ENCODE peak calls at places on chromosomes 12 and 14, in eight cellular contexts. Y, S, Z, C, R, H, I and M are unnamed samples. For H3K4me1, the result is how much of the 10 kb centered on the place peaks cover.

GRCh38 chr12:122333142-122334087 is 67.1 kb upstream of the VPS33A start:
- DNase-seq in Y (no peak), S (no peak), Z (no peak), C (no peak), R (no peak), H (no peak), I (no peak), M (no peak)

GRCh38 chr12:51922762-51923505 is 15.6 kb downstream of the ACVRL1 start:
- DNase-seq in Y (peak), S (peak), Z (no peak), C (peak), R (no peak), H (no peak), I (peak), M (peak)

GRCh38 chr12:2256915-2257314 is 204.1 kb downstream of the CACNA1C start:
- DNase-seq in Y (no peak), S (no peak), Z (no peak), C (no peak), R (no peak), H (no peak), I (no peak), M (no peak)

GRCh38 chr14:101781240-101782061 is 19.9 kb downstream of the PPP2R5C start:
- DNase-seq in Y (peak), S (no peak), Z (peak), C (peak), R (peak), H (no peak), I (no peak), M (no peak)

GRCh38 chr14:90991690-90992443 is 68.6 kb downstream of the RPS6KA5 start:
- DNase-seq in Y (no peak), S (no peak), Z (no peak), C (no peak), R (no peak), H (no peak), I (no peak), M (no peak)

GRCh38 chr12:69527506-69528272 is 57.5 kb downstream of the FRS2 start:
- DNase-seq in Y (no peak), S (no peak), Z (no peak), C (no peak), R (no peak), H (no peak), I (no peak), M (no peak)

GRCh38 chr12:19423531-19423930 is 15.8 kb upstream of the AEBP2 start:
- DNase-seq in Y (no peak), S (no peak), Z (no peak), C (no peak), R (no peak), H (no peak), I (no peak), M (no peak)

GRCh38 chr12:86666311-86666710 is 410.1 kb upstream of the MGAT4C start:
- DNase-seq in Y (no peak), S (no peak), Z (no peak), C (no peak), R (no peak), H (no peak), I (no peak), M (no peak)

GRCh38 chr12:79083181-79083580 is 218.6 kb downstream of the SYT1 start:
- DNase-seq in Y (no peak), S (no peak), Z (no peak), C (peak), R (no peak), H (no peak), I (no peak), M (no peak)

GRCh38 chr12:19856389-19856788 is 417.1 kb downstream of the AEBP2 start:
- DNase-seq in Y (no peak), S (no peak), Z (no peak), C (no peak), R (no peak), H (no peak), I (no peak), M (no peak)

GRCh38 chr12:3281588-3282150 is 204.5 kb downstream of the TSPAN9 start:
- DNase-seq in Y (no peak), S (no peak), Z (peak), C (no peak), R (no peak), H (no peak), I (no peak), M (no peak)
- H3K4me3 ChIP-seq in Y (no peak), S (no peak), Z (no peak), C (no peak), R (no peak), H (no peak), I (no peak), M (no peak)

GRCh38 chr14:74616996-74617700 is 5.1 kb upstream of the LTBP2 start:
- DNase-seq in Y (no peak), S (no peak), Z (no peak), C (peak), R (no peak), H (no peak), I (no peak), M (no peak)
- H3K4me1 ChIP-seq in Y (half or more), S (half or more), Z (half or more), C (under half), R (under half), H (under half), I (half or more), M (under half)

GRCh38 chr12:101280006-101280505 is at the start of gene UTP20:
- DNase-seq in Y (peak), S (peak), Z (peak), C (peak), R (peak), H (peak), I (peak), M (peak)
- H3K4me3 ChIP-seq in Y (peak), S (peak), Z (peak), C (peak), R (peak), H (peak), I (peak), M (peak)

GRCh38 chr14:61495809-61496208 is 174.4 kb downstream of the PRKCH start:
- DNase-seq in Y (no peak), S (no peak), Z (no peak), C (no peak), R (no peak), H (no peak), I (no peak), M (no peak)

GRCh38 chr14:61500046-61500445 is 178.7 kb downstream of the PRKCH start:
- DNase-seq in Y (no peak), S (no peak), Z (no peak), C (no peak), R (no peak), H (no peak), I (no peak), M (no peak)

GRCh38 chr14:61501714-61502458 is 180.5 kb downstream of the PRKCH start:
- DNase-seq in Y (no peak), S (no peak), Z (no peak), C (no peak), R (no peak), H (no peak), I (no peak), M (no peak)

GRCh38 chr14:61498811-61499210 is 177.4 kb downstream of the PRKCH start:
- DNase-seq in Y (no peak), S (no peak), Z (no peak), C (no peak), R (no peak), H (no peak), I (no peak), M (no peak)

GRCh38 chr14:61498303-61498702 is 176.9 kb downstream of the PRKCH start:
- DNase-seq in Y (no peak), S (no peak), Z (no peak), C (no peak), R (no peak), H (no peak), I (no peak), M (no peak)
- H3K4me1 ChIP-seq in Y (under half), S (under half), Z (under half), C (under half), R (half or more), H (under half), I (under half), M (under half)

DNA sequence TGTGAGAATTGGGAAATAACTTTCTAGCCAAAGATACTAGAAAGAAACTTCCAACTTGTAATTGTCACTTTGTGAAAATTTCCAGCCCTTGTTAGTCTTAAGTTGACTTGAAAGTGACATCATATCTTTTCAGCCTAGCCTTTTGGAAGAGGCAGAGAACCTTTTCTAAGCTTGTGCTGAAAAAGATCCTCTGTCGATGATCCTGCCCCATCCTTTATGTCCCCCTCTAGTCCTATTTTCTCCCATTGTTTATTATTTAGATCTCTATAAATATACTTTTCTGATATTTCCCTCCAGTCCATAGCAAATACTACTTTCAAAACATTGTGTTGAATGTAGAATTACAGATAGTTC is 2.8 kb downstream of the CHST11 start:
- DNase-seq in Y (no peak), S (no peak), Z (no peak), C (no peak), R (no peak), H (no peak), I (no peak), M (no peak)
- H3K4me3 ChIP-seq in Y (no peak), S (peak), Z (no peak), C (no peak), R (peak), H (peak), I (peak), M (no peak)

GRCh38 chr14:24332094-24332983 is 2.5 kb downstream of the ADCY4 start:
- DNase-seq in Y (peak), S (peak), Z (peak), C (peak), R (peak), H (peak), I (peak), M (peak)
- H3K4me1 ChIP-seq in Y (under half), S (half or more), Z (under half), C (under half), R (half or more), H (under half), I (under half), M (under half)